ENCODE peak calls at places on chromosome 1, in eight cellular contexts. T is left ventricle myocardium inferior; N is NCI-H446 treated with DMSO at 0.1 percent for 48 hours; P is stomach; V is activated naive CD4-positive, alpha-beta T cell; D is activated CD4-positive, alpha-beta T cell treated with anti-CD3 and anti-CD28 coated beads, Interleukin-2, amount 50 U/mL, for 1 hour; Z is kidney tubule cell; E is hepatic stellate cell. Y is an unnamed sample.

GRCh38 chr1:247332215-247332900 is 691 bp upstream of the ZNF496 start:
- DNase-seq in T (peak), N (no peak), P (peak), V (no peak), D (peak), Z (peak), E (peak), Y (peak)

GRCh38 chr1:18266391-18266790 is 158.8 kb downstream of the IGSF21 start:
- DNase-seq in T (no peak), N (no peak), P (no peak), V (no peak), D (no peak), Z (no peak), E (no peak), Y (no peak)

GRCh38 chr1:211378844-211379243 is 52.2 kb downstream of the TRAF5 start:
- DNase-seq in T (no peak), N (no peak), P (no peak), V (no peak), D (no peak), Z (peak), E (peak), Y (no peak)

GRCh38 chr1:87179851-87180519 is 148.7 kb upstream of the LMO4 start:
- DNase-seq in T (no peak), N (no peak), P (no peak), V (no peak), D (no peak), Z (no peak), E (no peak), Y (no peak)

GRCh38 chr1:42179900-42180329 is 15.4 kb upstream of the GUCA2A start:
- DNase-seq in T (no peak), N (no peak), P (no peak), V (no peak), D (no peak), Z (no peak), E (no peak), Y (no peak)

GRCh38 chr1:19338323-19338762 is 26.2 kb downstream of the SLC66A1 start:
- DNase-seq in T (no peak), N (no peak), P (no peak), V (no peak), D (no peak), Z (peak), E (no peak), Y (peak)

GRCh38 chr1:244414543-244414942 is 37.2 kb downstream of the ADSS2 start:
- DNase-seq in T (no peak), N (no peak), P (no peak), V (no peak), D (no peak), Z (peak), E (peak), Y (no peak)

GRCh38 chr1:32055426-32055825 is 17.3 kb upstream of the TMEM39B start:
- DNase-seq in T (no peak), N (no peak), P (no peak), V (no peak), D (no peak), Z (no peak), E (no peak), Y (no peak)

GRCh38 chr1:198788561-198789064 is 149.8 kb downstream of the PTPRC start:
- DNase-seq in T (no peak), N (no peak), P (no peak), V (no peak), D (no peak), Z (no peak), E (no peak), Y (no peak)